ENCODE peak calls at places on chromosomes 1 and 21, in six cellular contexts. X is colonic mucosa, K is GM06990, H is neural progenitor cell, A is BJ, Z is lower lobe of right lung. W is an unnamed sample.
A peak's percentile ranks its signal among the peaks of the same experiment; 100 is the strongest.

GRCh38 chr21:38388684-38389676 is 109.3 kb downstream of the ERG start:
- DNase-seq in X (no peak), K (no peak), H (no peak), A (no peak), Z (no peak), W (no peak)

GRCh38 chr1:218364028-218364710 is 19.0 kb downstream of the TGFB2 start:
- DNase-seq in X (no peak), K (no peak), H (no peak), A (no peak), Z (no peak), W (no peak)

GRCh38 chr1:154751690-154752089 is 118.4 kb downstream of the KCNN3 start:
- DNase-seq in X (no peak), K (no peak), H (no peak), A (no peak), Z (no peak), W (no peak)

GRCh38 chr1:55534565-55535091 is 319.5 kb upstream of the USP24 start:
- DNase-seq in X (no peak), K (no peak), H (no peak), A (no peak), Z (no peak), W (no peak)

GRCh38 chr1:53621144-53621543 is 117.8 kb downstream of the GLIS1 start:
- DNase-seq in X (no peak), K (no peak), H (no peak), A (no peak), Z (no peak), W (no peak)

GRCh38 chr1:234719454-234720258 is 109.7 kb upstream of the IRF2BP2 start:
- DNase-seq in X (no peak), K (no peak), H (no peak), A (no peak), Z (no peak), W (no peak)

GRCh38 chr1:54069792-54070548 is 16.6 kb downstream of the TCEANC2 start:
- DNase-seq in X (no peak), K (no peak), H (peak; percentile 30), A (no peak), Z (no peak), W (no peak)

GRCh38 chr21:43959231-43960041 is 52.7 kb upstream of the TRAPPC10 start:
- DNase-seq in X (no peak), K (no peak), H (no peak), A (no peak), Z (no peak), W (no peak)

GRCh38 chr1:38860464-38860816 is 868 bp upstream of the RRAGC start:
- DNase-seq in X (no peak), K (no peak), H (peak; percentile 33), A (no peak), Z (no peak), W (no peak)

GRCh38 chr1:107140703-107141490 is at the start of gene NTNG1:
- DNase-seq in X (peak; percentile 24), K (peak; percentile 66), H (peak; percentile 57), A (no peak), Z (no peak), W (no peak)

GRCh38 chr1:163897401-163898169 is 575.8 kb downstream of the NUF2 start:
- DNase-seq in X (peak; percentile 24), K (no peak), H (no peak), A (peak; percentile 88), Z (no peak), W (peak; percentile 72)

GRCh38 chr1:175133693-175134435 is 58.7 kb downstream of the KIAA0040 start:
- DNase-seq in X (no peak), K (no peak), H (no peak), A (no peak), Z (no peak), W (no peak)

GRCh38 chr1:15287591-15287990 is 40.6 kb downstream of the FHAD1 start:
- DNase-seq in X (no peak), K (no peak), H (no peak), A (no peak), Z (no peak), W (no peak)

GRCh38 chr1:223776826-223777454 is 64.6 kb downstream of the CAPN2 start:
- DNase-seq in X (peak; percentile 9), K (no peak), H (no peak), A (no peak), Z (no peak), W (no peak)

GRCh38 chr1:59568158-59568935 is 246.4 kb upstream of the HOOK1 start:
- DNase-seq in X (no peak), K (no peak), H (no peak), A (no peak), Z (no peak), W (no peak)

GRCh38 chr1:20931930-20932436 is 144.9 kb upstream of the HP1BP3 start:
- DNase-seq in X (no peak), K (no peak), H (no peak), A (no peak), Z (no peak), W (no peak)

GRCh38 chr1:245046764-245047163 is 108.0 kb upstream of the KIF26B start:
- DNase-seq in X (peak; percentile 22), K (no peak), H (peak; percentile 65), A (no peak), Z (no peak), W (no peak)

GRCh38 chr21:35737899-35738341 is 322.4 kb downstream of the SETD4 start:
- DNase-seq in X (no peak), K (no peak), H (no peak), A (peak; percentile 12), Z (peak; percentile 49), W (no peak)

GRCh38 chr1:28883242-28883616 is 31.1 kb upstream of the EPB41 start:
- DNase-seq in X (no peak), K (no peak), H (no peak), A (no peak), Z (no peak), W (no peak)

GRCh38 chr21:16192900-16193299 is 463.1 kb downstream of the USP25 start:
- DNase-seq in X (no peak), K (no peak), H (no peak), A (no peak), Z (no peak), W (no peak)

GRCh38 chr21:16194851-16195251 is 465.1 kb downstream of the USP25 start:
- DNase-seq in X (no peak), K (no peak), H (peak; percentile 3), A (no peak), Z (no peak), W (no peak)

GRCh38 chr21:16195476-16195875 is 465.7 kb downstream of the USP25 start:
- DNase-seq in X (no peak), K (peak; percentile 17), H (no peak), A (no peak), Z (no peak), W (no peak)

GRCh38 chr21:16195896-16196443 is 466.2 kb downstream of the USP25 start:
- DNase-seq in X (no peak), K (no peak), H (no peak), A (no peak), Z (no peak), W (no peak)

DNA sequence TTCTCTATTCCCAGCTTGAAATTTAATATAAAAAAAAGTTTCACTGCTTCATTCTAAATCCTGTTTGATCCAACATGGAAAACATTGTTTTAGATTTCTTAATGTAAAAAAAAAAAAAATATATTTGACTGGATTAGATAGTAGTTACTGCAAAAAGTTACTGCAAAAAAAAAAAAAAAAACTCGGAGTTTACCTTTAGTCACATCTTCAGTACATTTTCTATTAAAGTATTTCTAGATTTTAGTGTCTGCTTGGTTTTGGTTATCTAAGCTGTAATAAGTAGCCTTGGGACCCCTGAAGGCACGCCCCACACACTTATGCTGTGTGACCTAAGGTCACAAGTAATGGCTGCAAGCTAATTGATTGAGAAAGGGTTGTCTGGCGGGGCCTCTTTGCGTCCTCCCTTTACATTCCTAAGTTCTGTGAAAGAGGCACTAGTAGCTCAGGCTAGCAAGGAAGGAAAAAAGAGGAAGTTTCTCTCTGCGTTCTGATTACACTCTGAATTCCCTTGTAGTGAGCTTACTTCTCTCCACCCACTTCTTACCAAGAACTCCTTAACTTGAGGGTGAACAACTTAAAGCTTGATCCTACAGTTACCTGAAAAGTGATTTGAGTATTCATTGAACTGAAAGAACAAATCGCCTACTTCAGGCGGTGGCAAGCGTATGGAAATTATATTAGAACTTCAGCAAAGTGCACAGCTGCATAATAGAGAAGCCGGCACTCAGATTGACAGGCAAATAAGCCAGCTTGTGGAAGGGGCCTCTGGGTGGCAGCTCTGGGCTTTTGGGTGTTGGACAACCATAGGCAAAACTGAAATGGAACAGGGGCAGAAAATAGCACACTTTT is 464.2 kb downstream of the USP25 start:
- DNase-seq in X (peak; percentile 28), K (peak; percentile 53), H (peak; percentile 81), A (peak; percentile 34), Z (peak; percentile 61), W (peak; percentile 34)
- H3K4me3 ChIP-seq in X (no peak overlapping the region), K (peak overlapping the region; percentile 54), H (peak overlapping the region; percentile 29), A (peak overlapping the region; percentile 37), Z (peak overlapping the region; percentile 45), W (peak overlapping the region; percentile 48)

GRCh38 chr1:32873484-32873883 is 2.8 kb upstream of the FNDC5 start:
- DNase-seq in X (no peak), K (no peak), H (no peak), A (no peak), Z (no peak), W (no peak)

GRCh38 chr1:32869844-32870614 is 683 bp downstream of the FNDC5 start:
- DNase-seq in X (no peak), K (no peak), H (no peak), A (no peak), Z (no peak), W (no peak)

GRCh38 chr1:32871364-32872188 is 864 bp upstream of the FNDC5 start:
- DNase-seq in X (no peak), K (no peak), H (peak; percentile 76), A (no peak), Z (no peak), W (no peak)

GRCh38 chr1:32870615-32871363 is at the start of gene FNDC5:
- DNase-seq in X (no peak), K (no peak), H (peak; percentile 86), A (no peak), Z (no peak), W (no peak)

DNA sequence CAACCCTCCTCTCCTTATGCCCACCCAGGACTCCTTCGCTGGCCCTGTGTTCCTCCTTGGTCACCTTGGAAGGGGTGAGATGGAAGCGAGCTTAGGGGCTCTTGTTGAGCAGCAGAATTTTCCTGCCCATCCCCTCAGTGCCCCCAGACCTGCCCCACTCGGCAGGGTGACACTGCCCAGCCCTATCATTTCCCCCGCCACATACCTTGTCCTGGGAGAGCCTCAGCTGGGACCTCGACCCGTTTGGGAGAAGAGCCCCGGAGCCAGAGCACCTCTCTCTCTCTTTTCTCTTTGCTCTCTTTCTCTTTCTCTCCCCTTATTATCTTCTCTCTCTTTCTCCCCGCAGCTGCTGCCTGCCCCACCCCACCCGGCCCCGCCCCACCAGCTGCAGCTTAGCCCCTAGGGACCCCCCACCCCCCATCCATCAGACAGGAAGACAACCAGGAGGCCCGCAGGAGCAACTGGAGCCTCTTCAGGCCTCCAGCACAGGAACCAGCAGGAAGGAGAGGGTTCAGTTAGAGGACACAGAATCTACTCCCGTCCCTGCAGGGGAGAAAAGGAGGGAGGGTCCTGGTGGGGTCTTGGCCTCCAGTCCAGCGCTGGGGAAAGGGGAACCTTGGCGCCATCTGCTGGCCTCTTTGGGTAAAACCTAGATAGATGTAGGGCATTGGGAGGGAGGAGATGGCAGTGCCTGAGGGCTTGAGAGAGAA is 1.6 kb upstream of the FNDC5 start:
- DNase-seq in X (peak; percentile 82), K (no peak), H (peak; percentile 94), A (no peak), Z (peak; percentile 67), W (no peak)
- TF ChIP-seq CTCF in X (peak; percentile 63), K (peak; percentile 88), H (peak; percentile 92), A (peak; percentile 87), Z (peak; percentile 78), W (peak; percentile 89)

GRCh38 chr1:97911266-97912215 is 9.3 kb downstream of the DPYD start:
- DNase-seq in X (no peak), K (no peak), H (no peak), A (no peak), Z (no peak), W (no peak)
- H3K4me3 ChIP-seq in X (no peak overlapping the region), K (no peak overlapping the region), H (no peak overlapping the region), A (no peak overlapping the region), Z (no peak overlapping the region), W (no peak overlapping the region)

GRCh38 chr1:156232222-156232621 is 9.8 kb upstream of the BGLAP start:
- DNase-seq in X (no peak), K (no peak), H (no peak), A (no peak), Z (no peak), W (no peak)
- TF ChIP-seq CTCF in X (no peak), K (no peak), H (no peak), A (no peak), Z (no peak), W (no peak)

W was measured in AG04449.